ENCODE peak calls at places on chromosomes 4 and X, in eight cellular contexts. Q is ovary, F is osteoblast, S is A549, E is esophagus squamous epithelium, Y is dorsolateral prefrontal cortex, T is right atrium auricular region, I is lung. K is an unnamed sample.

GRCh38 chr4:128524311-128524710 is 236.7 kb upstream of the PGRMC2 start:
- DNase-seq in I (peak), Y (no peak), F (peak), S (peak), T (no peak), Q (no peak), E (no peak), K (no peak)

GRCh38 chr4:94014484-94015136 is 186.1 kb downstream of the ATOH1 start:
- DNase-seq in I (no peak), Q (no peak), F (no peak), E (no peak), Y (no peak), T (no peak), S (no peak), K (no peak)

GRCh38 chrX:119539872-119540271 is 25.3 kb downstream of the STEEP1 start:
- DNase-seq in T (no peak), I (no peak), Y (no peak), Q (no peak), E (no peak), F (no peak), S (peak), K (no peak)

GRCh38 chr4:971670-972500 is 1.5 kb downstream of the DGKQ start:
- DNase-seq in S (no peak), E (no peak), Q (no peak), I (no peak), T (no peak), Y (no peak), F (no peak), K (no peak)

GRCh38 chr4:94356444-94356843 is 13.8 kb upstream of the HPGDS start:
- DNase-seq in Y (no peak), T (no peak), Q (no peak), F (no peak), I (no peak), S (no peak), E (no peak), K (no peak)

GRCh38 chr4:79241846-79242245 is 84.0 kb downstream of the NAA11 start:
- DNase-seq in S (no peak), T (no peak), Y (no peak), E (no peak), Q (no peak), F (no peak), I (no peak), K (no peak)

GRCh38 chr4:86497131-86497530 is 97.0 kb upstream of the PTPN13 start:
- DNase-seq in I (no peak), S (no peak), Y (no peak), F (no peak), Q (no peak), E (no peak), T (no peak), K (no peak)

GRCh38 chr4:67892905-67893304 is 9.1 kb upstream of the TMPRSS11D start:
- DNase-seq in Q (no peak), T (no peak), I (no peak), F (no peak), E (no peak), S (no peak), Y (no peak), K (no peak)

GRCh38 chr4:91961504-91961903 is 342.3 kb upstream of the GRID2 start:
- DNase-seq in I (no peak), T (no peak), F (no peak), E (no peak), Y (no peak), S (no peak), Q (no peak), K (no peak)

GRCh38 chrX:142068365-142068764 is 136.7 kb downstream of the MAGEC2 start:
- DNase-seq in F (no peak), I (no peak), E (no peak), T (no peak), Q (no peak), Y (no peak), S (no peak), K (no peak)

GRCh38 chr4:130233377-130234047 is 1137.6 kb downstream of the C4orf33 start:
- DNase-seq in F (no peak), S (no peak), Q (no peak), E (no peak), T (no peak), I (no peak), Y (no peak), K (no peak)

GRCh38 chr4:73801692-73802091 is 34.8 kb upstream of the CXCL6 start:
- DNase-seq in S (no peak), I (no peak), E (no peak), Y (no peak), T (no peak), F (no peak), Q (no peak), K (no peak)

GRCh38 chr4:54929459-54929858 is 195.9 kb downstream of the KDR start:
- DNase-seq in S (no peak), I (no peak), T (no peak), Q (no peak), E (no peak), F (peak), Y (no peak), K (no peak)

GRCh38 chr4:39855909-39856512 is 121.7 kb downstream of the PDS5A start:
- DNase-seq in Q (no peak), E (no peak), S (peak), T (no peak), Y (no peak), F (no peak), I (no peak), K (no peak)

GRCh38 chr4:15149842-15150592 is 147.7 kb downstream of the CPEB2 start:
- DNase-seq in E (no peak), S (peak), F (peak), T (peak), Y (peak), I (peak), Q (peak), K (peak)

GRCh38 chr4:108129226-108129625 is 39.5 kb downstream of the LEF1 start:
- DNase-seq in Q (no peak), Y (no peak), T (no peak), I (no peak), E (no peak), F (no peak), S (no peak), K (no peak)

GRCh38 chrX:150696836-150697235 is 3.6 kb downstream of the MTMR1 start:
- DNase-seq in I (no peak), E (no peak), Q (no peak), F (no peak), T (no peak), S (no peak), Y (no peak), K (no peak)

GRCh38 chr4:87865288-87865687 is 32.5 kb downstream of the MEPE start:
- DNase-seq in E (no peak), T (no peak), Y (no peak), I (no peak), S (no peak), F (no peak), Q (no peak), K (no peak)

GRCh38 chr4:87868482-87868881 is 35.7 kb downstream of the MEPE start:
- DNase-seq in E (no peak), I (no peak), S (no peak), F (no peak), Y (no peak), T (no peak), Q (no peak), K (no peak)

GRCh38 chr4:87863486-87863885 is 30.7 kb downstream of the MEPE start:
- DNase-seq in I (no peak), T (no peak), Q (no peak), Y (no peak), S (no peak), F (no peak), E (no peak), K (no peak)

GRCh38 chr4:87864321-87864720 is 31.6 kb downstream of the MEPE start:
- DNase-seq in E (no peak), Y (no peak), F (no peak), Q (no peak), T (no peak), I (no peak), S (no peak), K (no peak)

GRCh38 chr4:87865960-87866598 is 33.3 kb downstream of the MEPE start:
- DNase-seq in Q (no peak), F (no peak), Y (no peak), T (no peak), E (no peak), I (no peak), S (no peak), K (no peak)
- H3K4me3 ChIP-seq in Q (no peak), F (no peak), Y (no peak), T (no peak), E (no peak), I (no peak), S (no peak), K (no peak)

DNA sequence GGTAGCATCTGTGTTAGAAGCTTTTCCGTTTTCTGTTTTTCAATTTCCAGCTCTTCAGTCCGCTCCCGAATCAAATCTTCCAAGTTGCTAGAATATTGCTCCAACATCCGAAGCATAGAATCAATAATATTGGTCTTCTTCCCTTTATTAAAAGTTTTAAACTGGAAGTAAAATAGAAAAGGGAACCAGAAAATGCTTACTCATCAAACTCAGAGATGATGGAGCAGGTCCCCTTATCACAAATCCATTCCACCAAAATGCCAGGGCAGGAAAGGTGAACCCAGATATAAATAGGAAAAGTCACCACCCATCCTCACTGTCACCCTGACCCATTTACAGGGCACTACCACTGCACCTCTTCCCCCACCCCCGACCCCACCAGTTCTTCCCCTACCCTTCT is 89.0 kb downstream of the GUCY2F start:
- DNase-seq in F (no peak), S (no peak), Y (no peak), Q (no peak), E (no peak), T (no peak), I (no peak), K (no peak)
- H3K27ac ChIP-seq in F (no peak), S (no peak), Y (no peak), Q (no peak), E (no peak), T (no peak), I (no peak), K (no peak)

GRCh38 chr4:22512306-22512705 is 3.6 kb downstream of the ADGRA3 start:
- DNase-seq in E (no peak), I (no peak), F (no peak), T (no peak), S (no peak), Q (no peak), Y (no peak), K (no peak)

GRCh38 chr4:22515145-22515887 is 550 bp downstream of the ADGRA3 start:
- DNase-seq in Y (peak), Q (peak), E (no peak), S (peak), T (peak), I (peak), F (peak), K (no peak)

GRCh38 chr4:22515888-22516541 is at the start of gene ADGRA3:
- DNase-seq in T (peak), S (peak), I (peak), E (no peak), Q (peak), Y (peak), F (peak), K (no peak)

GRCh38 chr4:22514001-22514400 is 1.9 kb downstream of the ADGRA3 start:
- DNase-seq in F (peak), S (peak), I (no peak), Y (no peak), Q (no peak), T (no peak), E (no peak), K (no peak)

GRCh38 chr4:22514431-22514830 is 1.4 kb downstream of the ADGRA3 start:
- DNase-seq in F (peak), S (no peak), T (no peak), Y (no peak), E (no peak), I (no peak), Q (no peak), K (no peak)
- H3K4me3 ChIP-seq in F (peak), S (peak), T (peak), Y (peak), E (peak), I (no peak), Q (peak), K (peak)

GRCh38 chr4:30833206-30833605 is 113.0 kb downstream of the PCDH7 start:
- DNase-seq in T (no peak), I (no peak), S (no peak), E (no peak), Y (no peak), Q (no peak), F (no peak), K (no peak)
- H3K27ac ChIP-seq in T (no peak), I (no peak), S (no peak), E (no peak), Y (no peak), Q (no peak), F (no peak), K (no peak)

GRCh38 chrX:850471-850916 is 219.9 kb downstream of the SHOX start:
- DNase-seq in Q (no peak), S (no peak), T (no peak), E (no peak), Y (no peak), F (no peak), I (no peak), K (peak)

GRCh38 chrX:843306-843705 is 212.7 kb downstream of the SHOX start:
- DNase-seq in I (no peak), E (no peak), T (no peak), Y (no peak), Q (no peak), F (no peak), S (no peak), K (no peak)

GRCh38 chrX:853304-853703 is 222.7 kb downstream of the SHOX start:
- DNase-seq in Y (no peak), Q (no peak), T (no peak), F (no peak), E (no peak), S (no peak), I (no peak), K (no peak)

GRCh38 chrX:848366-848765 is 217.8 kb downstream of the SHOX start:
- DNase-seq in S (no peak), T (no peak), I (no peak), F (no peak), E (no peak), Y (no peak), Q (no peak), K (no peak)
- H3K4me3 ChIP-seq in S (no peak), T (no peak), I (no peak), F (no peak), E (no peak), Y (no peak), Q (no peak), K (no peak)

GRCh38 chr4:126777649-126778048 is 855.1 kb upstream of the INTU start:
- DNase-seq in E (no peak), S (no peak), T (no peak), F (peak), Y (no peak), I (no peak), Q (no peak), K (no peak)

GRCh38 chr4:126779001-126779400 is 853.8 kb upstream of the INTU start:
- DNase-seq in Y (no peak), F (no peak), Q (no peak), I (no peak), E (no peak), S (no peak), T (no peak), K (no peak)

GRCh38 chr4:126775485-126776106 is 857.2 kb upstream of the INTU start:
- DNase-seq in F (no peak), T (no peak), S (no peak), E (no peak), I (no peak), Y (no peak), Q (no peak), K (no peak)

GRCh38 chr4:126778348-126778747 is 854.4 kb upstream of the INTU start:
- DNase-seq in E (no peak), Q (no peak), S (no peak), T (no peak), F (no peak), Y (no peak), I (no peak), K (no peak)

GRCh38 chr4:126776361-126776760 is 856.4 kb upstream of the INTU start:
- DNase-seq in T (no peak), I (no peak), Y (no peak), F (no peak), S (no peak), E (no peak), Q (no peak), K (no peak)
- H3K27ac ChIP-seq in T (peak), I (no peak), Y (no peak), F (no peak), S (no peak), E (no peak), Q (no peak), K (no peak)

GRCh38 chrX:76148011-76148665 is 24.7 kb upstream of the PBDC1 start:
- DNase-seq in E (no peak), Y (no peak), F (no peak), Q (no peak), T (no peak), S (no peak), I (no peak), K (no peak)

GRCh38 chrX:76153221-76153620 is 19.6 kb upstream of the PBDC1 start:
- DNase-seq in S (no peak), Y (no peak), E (no peak), T (no peak), F (no peak), Q (no peak), I (no peak), K (no peak)

GRCh38 chrX:76148753-76149152 is 24.1 kb upstream of the PBDC1 start:
- DNase-seq in F (peak), E (no peak), Y (no peak), T (no peak), I (no peak), Q (peak), S (no peak), K (no peak)
- H3K4me3 ChIP-seq in F (peak), E (peak), Y (peak), T (peak), I (no peak), Q (no peak), S (peak), K (peak)

GRCh38 chr4:41349021-41349420 is 92.3 kb downstream of the UCHL1 start:
- DNase-seq in I (no peak), F (no peak), E (no peak), S (no peak), Q (no peak), Y (no peak), T (no peak), K (no peak)

DNA sequence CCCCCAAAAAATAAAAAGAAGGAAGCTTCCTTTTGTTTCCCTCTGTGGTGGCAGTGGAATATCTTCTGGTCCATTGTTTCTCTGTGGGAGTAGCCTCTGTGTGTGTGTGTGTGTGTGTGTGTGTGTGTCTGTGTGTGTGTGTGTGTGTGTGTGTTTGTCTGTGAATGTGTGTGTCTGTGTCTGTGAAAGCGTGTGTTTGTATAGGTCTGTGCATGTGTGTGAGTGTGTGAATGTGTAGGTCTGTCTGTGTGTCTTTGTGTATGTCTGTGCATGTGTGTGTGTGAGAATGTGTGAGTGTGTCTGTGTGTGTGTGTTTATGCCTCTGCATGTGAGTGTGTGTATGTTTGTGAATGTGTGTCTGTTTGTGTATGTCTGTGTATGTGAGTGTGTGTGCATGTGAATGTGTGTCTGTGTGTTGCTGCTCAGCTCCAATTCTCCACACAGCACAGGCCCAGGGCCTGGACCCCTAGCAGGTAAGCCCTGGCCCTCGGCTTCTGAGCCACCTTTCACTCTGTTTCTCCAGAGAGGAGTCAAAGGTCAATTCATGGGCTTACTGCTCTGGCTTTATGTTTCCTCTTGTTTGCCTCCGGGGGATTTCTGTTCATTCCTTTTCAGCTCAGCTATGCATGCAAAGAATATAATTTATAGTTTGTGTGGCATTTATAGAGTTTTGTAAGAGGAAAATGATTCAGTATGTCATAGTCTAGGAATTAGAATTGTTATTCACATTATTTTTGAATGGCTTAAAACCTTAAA is 89.8 kb downstream of the UCHL1 start:
- DNase-seq in F (peak), E (no peak), I (no peak), Y (no peak), T (no peak), S (no peak), Q (no peak), K (no peak)
- H3K27ac ChIP-seq in F (no peak), E (no peak), I (no peak), Y (no peak), T (no peak), S (peak), Q (no peak), K (no peak)

DNA sequence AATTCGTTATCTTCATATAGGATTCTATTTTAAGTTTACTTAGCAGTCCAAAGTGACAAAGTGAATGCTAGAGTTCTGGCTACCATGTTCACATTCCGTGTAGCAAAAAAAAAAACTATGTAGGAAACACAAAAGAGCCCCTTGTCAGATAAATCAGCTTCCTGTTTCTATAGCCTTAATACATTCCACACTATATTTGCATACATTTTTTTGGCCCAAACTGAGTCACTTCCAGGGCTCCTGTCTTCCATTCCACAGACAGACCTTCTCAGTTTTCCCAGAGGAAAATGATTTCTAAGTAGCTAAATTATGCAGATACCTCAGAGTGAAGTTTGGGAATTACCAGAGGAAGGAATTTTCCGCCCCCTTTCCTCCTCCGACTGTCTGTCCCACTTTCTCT is 841.9 kb upstream of the HS3ST1 start:
- DNase-seq in S (no peak), Y (no peak), Q (no peak), T (no peak), I (no peak), E (no peak), F (no peak), K (no peak)
- H3K4me3 ChIP-seq in S (no peak), Y (no peak), Q (no peak), T (no peak), I (no peak), E (no peak), F (no peak), K (no peak)